ENCODE peak calls at places on chromosomes 1 and 21, in four cellular contexts. R, D, U and M are unnamed samples.

GRCh38 chr1:97758589-97759057 is 162.2 kb downstream of the DPYD start:
- DNase-seq in U (no peak), R (no peak), D (no peak), M (no peak)

GRCh38 chr1:32496127-32496526 is 31.3 kb downstream of the ZBTB8B start:
- DNase-seq in R (no peak), D (no peak), U (no peak), M (no peak)

GRCh38 chr1:31773861-31774260 is 9.7 kb upstream of the ADGRB2 start:
- DNase-seq in R (no peak), U (no peak), D (no peak), M (no peak)

GRCh38 chr1:245790441-245790840 is 635.7 kb downstream of the KIF26B start:
- DNase-seq in R (no peak), U (no peak), D (no peak), M (no peak)

GRCh38 chr1:17441265-17441992 is 2.0 kb upstream of the RCC2 start:
- DNase-seq in R (no peak), U (no peak), D (no peak), M (no peak)

GRCh38 chr1:65009724-65010420 is 43.5 kb upstream of the JAK1 start:
- DNase-seq in D (no peak), U (no peak), R (no peak), M (no peak)

GRCh38 chr1:170670751-170671628 is 7.1 kb downstream of the PRRX1 start:
- DNase-seq in U (no peak), R (no peak), D (peak), M (peak)

GRCh38 chr1:78779831-78780230 is 130.2 kb downstream of the IFI44 start:
- DNase-seq in R (no peak), U (no peak), D (no peak), M (no peak)

GRCh38 chr1:230694991-230695390 is 18.9 kb downstream of the AGT start:
- DNase-seq in R (no peak), D (no peak), U (no peak), M (no peak)

GRCh38 chr21:17250651-17251294 is 262.1 kb upstream of the CXADR start:
- DNase-seq in D (no peak), R (no peak), U (no peak), M (no peak)

GRCh38 chr1:78491311-78492071 is 717 bp downstream of the PTGFR start:
- DNase-seq in U (no peak), R (no peak), D (peak), M (no peak)

GRCh38 chr1:14687147-14687546 is 88.7 kb downstream of the KAZN start:
- DNase-seq in R (no peak), D (no peak), U (no peak), M (no peak)

GRCh38 chr1:51990478-51990965 is at the start of gene RAB3B:
- DNase-seq in D (peak), U (no peak), R (peak), M (peak)

GRCh38 chr21:43718872-43719747 is at the start of gene PDXK:
- DNase-seq in D (peak), R (peak), U (peak), M (peak)

GRCh38 chr1:32536117-32536516 is 3.1 kb upstream of the ZBTB8A start:
- DNase-seq in D (no peak), R (no peak), U (no peak), M (no peak)

GRCh38 chr1:66311092-66311491 is 222.9 kb upstream of the SGIP1 start:
- DNase-seq in D (no peak), U (no peak), R (no peak), M (no peak)

GRCh38 chr1:167752219-167752985 is 30.6 kb downstream of the MPZL1 start:
- DNase-seq in R (peak), D (no peak), U (no peak), M (no peak)

GRCh38 chr1:31479801-31480200 is 66.8 kb downstream of the SERINC2 start:
- DNase-seq in D (no peak), U (no peak), R (no peak), M (no peak)

GRCh38 chr21:16195896-16196443 is 466.2 kb downstream of the USP25 start:
- DNase-seq in R (no peak), D (no peak), U (no peak), M (no peak)

GRCh38 chr1:6614019-6614952 is 755 bp downstream of the PHF13 start:
- DNase-seq in U (no peak), D (peak), R (no peak), M (no peak)

GRCh38 chr1:110464340-110464739 is 13.4 kb downstream of the PROK1 start:
- DNase-seq in U (no peak), D (no peak), R (peak), M (no peak)

GRCh38 chr1:6961289-6961688 is 176.0 kb downstream of the CAMTA1 start:
- DNase-seq in R (no peak), D (no peak), U (no peak), M (no peak)

GRCh38 chr1:212600980-212601379 is 7.6 kb upstream of the ATF3 start:
- DNase-seq in R (no peak), D (no peak), U (no peak), M (no peak)

GRCh38 chr1:221881805-221882581 is 140.1 kb upstream of the DUSP10 start:
- DNase-seq in U (no peak), D (no peak), R (no peak), M (no peak)
- TF ChIP-seq SUZ12 in U (no peak), D (no peak), R (no peak), M (no peak)

GRCh38 chr21:25528511-25528910 is 78.8 kb downstream of the MRPL39 start:
- DNase-seq in U (no peak), R (no peak), D (no peak), M (no peak)
- TF ChIP-seq YY1 in U (no peak), R (no peak), D (no peak), M (no peak)

DNA sequence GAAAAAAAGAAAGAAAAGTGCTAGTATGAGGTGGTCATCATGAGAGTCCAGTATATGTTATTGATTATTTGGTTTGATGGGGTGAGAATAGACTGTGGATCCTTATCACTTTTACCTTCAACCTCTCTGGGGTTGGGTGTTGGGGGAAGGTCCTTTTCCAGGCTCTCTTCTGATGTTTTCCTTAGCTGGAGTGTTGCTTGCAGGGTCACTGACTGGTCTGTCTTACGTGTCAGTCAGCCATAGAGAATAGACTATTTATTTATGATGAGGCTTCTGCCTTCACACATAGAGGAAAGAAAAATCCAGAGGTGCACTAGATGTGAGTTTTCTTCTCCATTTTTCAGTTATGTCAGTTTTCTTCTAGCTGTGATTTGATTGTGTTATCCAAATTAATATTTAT is 36.5 kb downstream of the MAP3K21 start:
- DNase-seq in D (no peak), U (no peak), R (no peak), M (no peak)
- TF ChIP-seq SUZ12 in D (no peak), U (no peak), R (no peak), M (no peak)

GRCh38 chr1:205616563-205617293 is 15.1 kb downstream of the ELK4 start:
- DNase-seq in R (peak), D (no peak), U (no peak), M (no peak)
- TF ChIP-seq YY1 in R (no peak), D (no peak), U (no peak), M (no peak)

GRCh38 chr1:35203295-35203694 is 10.3 kb upstream of the SFPQ start:
- DNase-seq in R (no peak), D (no peak), U (no peak), M (no peak)

GRCh38 chr1:35202048-35202719 is 9.2 kb upstream of the SFPQ start:
- DNase-seq in D (peak), R (peak), U (peak), M (peak)
- TF ChIP-seq SUZ12 in D (no peak), R (no peak), U (no peak), M (no peak)

DNA sequence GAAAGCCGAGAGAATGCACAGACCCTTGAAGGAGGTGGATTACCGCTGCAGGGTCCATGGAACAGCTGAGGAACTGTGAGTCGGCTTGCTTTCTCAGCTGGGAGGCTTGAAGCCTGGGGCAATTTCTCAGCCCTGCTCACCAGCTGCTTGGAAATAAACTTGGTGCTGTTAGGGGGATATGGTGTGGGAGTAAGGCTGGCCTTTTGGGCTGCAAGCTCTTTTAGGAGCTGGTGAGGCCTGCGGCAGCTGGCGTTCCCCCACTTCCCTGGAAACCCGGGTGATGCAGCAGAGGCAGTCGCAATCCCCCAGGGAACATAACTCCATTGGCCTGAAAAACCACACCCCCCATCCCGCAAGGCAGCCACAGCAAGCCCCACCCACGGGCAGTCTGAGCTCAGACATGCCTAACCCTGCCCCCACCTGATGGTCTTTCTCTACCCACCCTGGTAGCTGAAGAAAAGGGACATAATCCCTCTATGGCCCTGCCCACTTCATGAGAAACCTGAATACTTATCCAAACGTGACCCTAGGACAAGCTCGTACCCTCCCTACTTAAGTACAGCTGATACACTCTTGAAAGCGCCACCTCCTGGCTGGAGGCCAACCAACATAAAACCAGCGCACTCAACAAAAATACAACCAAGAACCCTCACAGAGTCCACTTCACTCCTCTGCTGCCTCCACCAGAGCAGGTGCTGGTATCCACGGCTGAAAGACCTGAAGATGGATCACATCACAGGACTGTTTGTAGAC is 1995.8 kb downstream of the NCAM2 start:
- DNase-seq in R (no peak), U (no peak), D (no peak), M (no peak)
- TF ChIP-seq YY1 in R (no peak), U (no peak), D (no peak), M (no peak)

GRCh38 chr1:26373789-26374188 is 1.2 kb upstream of the ZNF683 start:
- DNase-seq in D (no peak), U (no peak), R (no peak), M (no peak)

GRCh38 chr1:26372039-26372438 is 511 bp downstream of the ZNF683 start:
- DNase-seq in R (no peak), D (no peak), U (no peak), M (no peak)

GRCh38 chr1:26370591-26371382 is 1.8 kb downstream of the ZNF683 start:
- DNase-seq in D (no peak), R (no peak), U (no peak), M (no peak)

GRCh38 chr1:26375081-26375480 is 2.5 kb upstream of the ZNF683 start:
- DNase-seq in D (no peak), R (no peak), U (no peak), M (no peak)

DNA sequence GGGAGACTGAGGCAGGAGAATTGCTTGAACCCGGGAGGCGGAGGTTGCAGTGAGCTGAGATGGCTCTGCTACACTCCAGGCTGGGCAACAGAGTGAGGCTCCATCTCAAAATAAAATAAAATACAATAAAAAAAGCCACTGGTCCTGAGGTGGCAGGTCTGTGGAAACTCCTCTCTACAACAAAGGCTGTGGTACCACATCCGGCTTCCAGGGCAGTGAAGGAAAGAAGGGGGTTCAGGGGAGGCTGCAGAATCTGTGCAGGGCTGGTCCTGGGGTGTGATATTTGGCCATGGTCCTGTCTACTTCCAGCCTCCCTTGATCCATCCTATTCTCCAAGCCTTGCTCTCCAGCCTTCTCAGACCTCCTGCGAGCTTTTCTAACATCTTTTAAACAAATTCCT is 731 bp upstream of the ZNF683 start:
- DNase-seq in D (no peak), U (no peak), R (no peak), M (no peak)
- TF ChIP-seq SUZ12 in D (no peak), U (no peak), R (no peak), M (no peak)

GRCh38 chr1:26234644-26235384 is 814 bp downstream of the CEP85 start:
- DNase-seq in U (no peak), D (no peak), R (peak), M (no peak)
- TF ChIP-seq YY1 in U (no peak), D (no peak), R (no peak), M (no peak)

GRCh38 chr1:157695417-157695816 is 5.2 kb downstream of the FCRL3 start:
- DNase-seq in R (no peak), U (no peak), D (no peak), M (no peak)

GRCh38 chr1:157696966-157697628 is 3.5 kb downstream of the FCRL3 start:
- DNase-seq in D (no peak), U (no peak), R (no peak), M (no peak)

GRCh38 chr1:157691285-157691920 is 9.2 kb downstream of the FCRL3 start:
- DNase-seq in U (no peak), R (peak), D (no peak), M (peak)
- TF ChIP-seq SUZ12 in U (no peak), R (no peak), D (no peak), M (no peak)

DNA sequence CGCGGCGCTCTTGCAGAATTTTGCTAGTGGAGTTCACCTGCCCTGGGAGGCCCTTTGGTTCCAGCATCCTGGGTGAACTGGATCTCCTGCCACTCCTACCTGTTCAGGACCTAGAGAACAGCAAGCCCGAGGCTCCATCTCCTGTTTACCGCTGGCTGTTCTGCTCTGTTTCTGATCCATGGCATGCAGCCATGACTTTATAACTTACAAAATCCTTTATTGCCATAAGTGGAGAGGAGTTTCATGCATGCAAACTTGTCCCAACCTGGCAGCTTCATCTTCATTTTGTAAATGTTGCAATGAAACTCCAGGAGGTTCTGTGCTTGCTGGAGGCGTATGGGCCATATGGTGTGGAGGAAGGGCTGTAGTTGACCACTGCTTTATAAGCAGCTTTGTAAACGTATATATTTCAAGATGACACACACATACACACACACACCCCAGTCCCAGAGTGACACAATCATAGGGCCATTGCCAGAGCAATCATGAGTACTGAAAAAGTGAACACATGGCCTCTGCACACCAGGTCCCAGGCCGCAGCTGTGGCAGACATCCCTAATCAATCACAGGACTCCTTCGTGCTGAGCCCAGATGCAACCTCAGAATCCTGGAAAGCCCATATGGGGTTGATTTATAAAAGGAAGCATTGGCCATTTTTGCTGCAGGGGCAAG is 69.0 kb downstream of the UBIAD1 start:
- DNase-seq in D (no peak), U (no peak), R (no peak), M (no peak)
- TF ChIP-seq YY1 in D (no peak), U (no peak), R (no peak), M (no peak)